ENCODE peak calls at places on chromosomes 11 and 22, in eight cellular contexts. G, N, B, S, M, Q, C and F are unnamed samples.

GRCh38 chr11:17763244-17763643 is 28.7 kb downstream of the KCNC1 start:
- DNase-seq in C (no peak), Q (no peak), B (no peak), M (no peak), N (no peak), S (no peak), G (no peak), F (no peak)

GRCh38 chr11:36009469-36009868 is 65.6 kb downstream of the LDLRAD3 start:
- DNase-seq in M (no peak), G (peak), C (no peak), N (no peak), Q (no peak), S (no peak), B (no peak), F (no peak)

GRCh38 chr11:119101367-119101758 is 290 bp downstream of the DPAGT1 start:
- DNase-seq in B (peak), S (no peak), C (no peak), G (no peak), Q (no peak), M (no peak), N (no peak), F (peak)

GRCh38 chr22:19057539-19057938 is 64.7 kb downstream of the DGCR2 start:
- DNase-seq in Q (peak), S (peak), M (no peak), B (no peak), C (no peak), G (no peak), N (no peak), F (no peak)

GRCh38 chr11:27904358-27905055 is 203.4 kb downstream of the KIF18A start:
- DNase-seq in S (no peak), M (no peak), B (no peak), C (no peak), Q (peak), G (peak), N (peak), F (no peak)

GRCh38 chr11:19083166-19083565 is 22.6 kb upstream of the MRGPRX2 start:
- DNase-seq in B (no peak), N (no peak), S (no peak), M (no peak), Q (no peak), C (no peak), G (no peak), F (no peak)

GRCh38 chr11:130403301-130403804 is 25.1 kb downstream of the ADAMTS8 start:
- DNase-seq in B (peak), C (no peak), M (peak), S (no peak), N (peak), G (peak), Q (peak), F (peak)

GRCh38 chr22:38735465-38736256 is 20.1 kb downstream of the SUN2 start:
- DNase-seq in B (no peak), C (no peak), N (no peak), G (no peak), M (peak), Q (no peak), S (peak), F (no peak)

GRCh38 chr11:10407055-10407454 is 48.0 kb upstream of the AMPD3 start:
- DNase-seq in S (no peak), C (no peak), N (peak), G (peak), Q (no peak), M (no peak), B (no peak), F (no peak)

GRCh38 chr22:44809456-44809855 is 57.1 kb downstream of the ARHGAP8 start:
- DNase-seq in Q (no peak), B (no peak), G (no peak), N (no peak), S (no peak), C (no peak), M (no peak), F (no peak)

GRCh38 chr22:30254307-30254706 is 7.7 kb upstream of the LIF start:
- DNase-seq in G (no peak), M (no peak), C (no peak), S (no peak), N (no peak), B (no peak), Q (no peak), F (no peak)

GRCh38 chr22:19005905-19006304 is 69.8 kb upstream of the PRODH start:
- DNase-seq in Q (no peak), C (no peak), N (no peak), S (no peak), G (no peak), M (no peak), B (no peak), F (no peak)

GRCh38 chr11:45092901-45093760 is 53.3 kb upstream of the PRDM11 start:
- DNase-seq in G (peak), B (no peak), Q (peak), S (peak), C (peak), M (no peak), N (no peak), F (no peak)

GRCh38 chr11:44110231-44110679 is 14.8 kb downstream of the EXT2 start:
- DNase-seq in G (peak), Q (peak), M (no peak), C (peak), B (peak), S (peak), N (no peak), F (peak)

GRCh38 chr22:38468761-38469305 is 937 bp downstream of the KDELR3 start:
- DNase-seq in C (no peak), N (no peak), S (no peak), Q (no peak), B (peak), G (no peak), M (no peak), F (no peak)

GRCh38 chr11:119092880-119093665 is 8.4 kb downstream of the HMBS start:
- DNase-seq in S (peak), N (no peak), M (no peak), G (peak), C (no peak), B (no peak), Q (no peak), F (no peak)

GRCh38 chr11:69818243-69819108 is 740 bp downstream of the FGF3 start:
- DNase-seq in S (no peak), G (no peak), N (no peak), B (no peak), Q (no peak), C (no peak), M (no peak), F (no peak)
- H3K4me3 ChIP-seq in S (no peak), G (no peak), N (no peak), B (no peak), Q (no peak), C (no peak), M (no peak), F (no peak)

GRCh38 chr22:50292643-50293440 is 14.6 kb downstream of the PLXNB2 start:
- DNase-seq in G (no peak), N (no peak), S (no peak), B (no peak), M (no peak), C (no peak), Q (no peak), F (no peak)
- H3K4me3 ChIP-seq in G (peak), N (peak), S (peak), B (no peak), M (peak), C (peak), Q (peak), F (peak)

GRCh38 chr11:117960406-117960805 is 25.8 kb upstream of the IL10RA start:
- DNase-seq in C (no peak), B (no peak), Q (no peak), N (no peak), G (no peak), M (no peak), S (no peak), F (no peak)

GRCh38 chr11:117958949-117959348 is 27.2 kb upstream of the IL10RA start:
- DNase-seq in S (no peak), Q (no peak), C (no peak), G (no peak), N (no peak), M (no peak), B (no peak), F (no peak)

GRCh38 chr11:117961896-117962295 is 24.3 kb upstream of the IL10RA start:
- DNase-seq in G (no peak), C (no peak), B (no peak), N (no peak), Q (no peak), S (no peak), M (no peak), F (no peak)

GRCh38 chr11:117959438-117960149 is 26.6 kb upstream of the IL10RA start:
- DNase-seq in C (no peak), G (no peak), N (no peak), Q (no peak), B (no peak), M (no peak), S (no peak), F (no peak)
- H3K4me3 ChIP-seq in C (no peak), G (no peak), N (no peak), Q (no peak), B (no peak), M (no peak), S (no peak), F (no peak)

DNA sequence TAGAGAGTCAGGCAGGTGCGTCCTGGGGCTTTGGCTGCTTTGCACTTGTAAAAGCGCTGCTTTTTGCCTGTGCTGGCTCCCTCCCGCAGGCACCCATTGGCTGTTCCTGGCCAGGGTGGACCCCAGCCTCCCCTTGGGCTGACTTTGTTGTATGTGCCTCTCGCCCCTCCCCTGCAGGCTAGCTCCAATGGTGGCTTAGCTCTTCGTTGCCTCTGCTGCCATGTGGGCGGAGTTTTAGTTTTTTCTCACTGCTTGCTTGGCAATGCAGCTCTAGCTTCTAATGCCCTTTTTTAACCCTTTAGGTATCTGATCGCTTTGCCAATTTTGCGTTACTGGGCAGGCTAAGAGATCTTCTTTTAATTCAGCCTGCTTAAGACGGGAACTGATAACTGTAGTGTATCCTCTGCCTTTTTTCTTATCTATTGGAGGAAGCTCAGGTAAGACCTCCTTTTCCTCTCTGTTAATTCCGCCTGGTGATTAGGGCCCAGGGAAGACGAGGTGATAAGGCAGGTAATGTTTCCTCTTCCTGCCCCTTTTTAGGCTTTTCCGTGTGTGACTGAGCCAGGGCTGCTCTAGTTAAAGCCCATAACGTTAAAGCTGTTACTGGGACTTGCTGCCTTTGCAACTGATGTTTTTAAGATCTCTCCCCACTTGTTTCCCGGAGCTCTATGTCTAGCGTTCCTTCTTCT is 11.8 kb upstream of the GLYATL1 start:
- DNase-seq in Q (no peak), N (no peak), G (peak), M (no peak), B (peak), C (peak), S (peak), F (peak)
- H3K4me3 ChIP-seq in Q (no peak), N (no peak), G (no peak), M (no peak), B (no peak), C (peak), S (peak), F (no peak)

GRCh38 chr11:112017538-112017937 is 7.7 kb upstream of the DLAT start:
- DNase-seq in C (no peak), B (no peak), G (peak), N (peak), S (no peak), Q (no peak), M (no peak), F (no peak)
- H3K4me3 ChIP-seq in C (no peak), B (no peak), G (peak), N (no peak), S (no peak), Q (no peak), M (no peak), F (no peak)